ENCODE peak calls at places on chromosomes 6 and 20, in seven cellular contexts. M is A172; Y is stimulated activated CD4-positive, alpha-beta T cell treated with anti-CD3 and anti-CD28 coated beads, Interleukin-15, amount 100 ng/mL, for 24 hours; V is endothelial cell of umbilical vein; R is head of caudate nucleus; B is anterior cingulate cortex; N is NCI-H1694 treated with DMSO at 0.1 percent for 48 hours. S is an unnamed sample.

GRCh38 chr6:87636313-87636712 is 46.4 kb downstream of the ORC3 start:
- DNase-seq in M (no peak), Y (no peak), V (no peak), R (no peak), B (no peak), N (no peak), S (no peak)

GRCh38 chr20:16054917-16055316 is 518.3 kb downstream of the KIF16B start:
- DNase-seq in M (no peak), Y (no peak), V (no peak), R (no peak), B (no peak), N (no peak), S (no peak)

GRCh38 chr20:873875-874607 is 40.5 kb downstream of the FAM110A start:
- DNase-seq in M (no peak), Y (no peak), V (no peak), R (no peak), B (no peak), N (no peak), S (no peak)

GRCh38 chr6:7997311-7997710 is 66.9 kb downstream of the BLOC1S5 start:
- DNase-seq in M (no peak), Y (no peak), V (no peak), R (no peak), B (no peak), N (no peak), S (no peak)

GRCh38 chr6:45681860-45682488 is 304.2 kb upstream of the SUPT3H start:
- DNase-seq in M (peak; percentile 37), Y (peak; percentile 58), V (no peak), R (no peak), B (no peak), N (no peak), S (no peak)

GRCh38 chr6:133428299-133428698 is 187.1 kb downstream of the EYA4 start:
- DNase-seq in M (no peak), Y (no peak), V (no peak), R (no peak), B (no peak), N (no peak), S (no peak)

GRCh38 chr6:113858067-113858604 is 991 bp downstream of the MARCKS start:
- DNase-seq in M (peak; percentile 38), Y (peak; percentile 11), V (peak; percentile 58), R (peak; percentile 62), B (peak; percentile 49), N (peak; percentile 18), S (peak; percentile 36)

GRCh38 chr6:17600527-17601388 is 656 bp downstream of the FAM8A1 start:
- DNase-seq in M (peak; percentile 5), Y (peak; percentile 58), V (peak; percentile 44), R (peak; percentile 46), B (peak; percentile 53), N (no peak), S (peak; percentile 27)

GRCh38 chr6:157982297-157982579 is 575 bp downstream of the SYNJ2 start:
- DNase-seq in M (no peak), Y (peak; percentile 53), V (peak; percentile 39), R (no peak), B (no peak), N (no peak), S (peak; percentile 34)

GRCh38 chr6:77678048-77678447 is 25.2 kb downstream of the MEI4 start:
- DNase-seq in M (no peak), Y (no peak), V (no peak), R (no peak), B (no peak), N (no peak), S (no peak)

GRCh38 chr20:60974022-60974421 is 278.0 kb upstream of the CDH4 start:
- DNase-seq in M (no peak), Y (no peak), V (no peak), R (no peak), B (no peak), N (no peak), S (no peak)

GRCh38 chr6:82040405-82041221 is 206.9 kb downstream of the IBTK start:
- DNase-seq in M (peak; percentile 33), Y (peak; percentile 5), V (peak; percentile 72), R (peak; percentile 9), B (peak; percentile 34), N (peak; percentile 32), S (peak; percentile 21)

GRCh38 chr6:135876048-135876447 is 24.5 kb downstream of the PDE7B start:
- DNase-seq in M (no peak), Y (no peak), V (no peak), R (no peak), B (no peak), N (no peak), S (no peak)

GRCh38 chr6:129740013-129740412 is 30.0 kb upstream of the ARHGAP18 start:
- DNase-seq in M (no peak), Y (no peak), V (no peak), R (no peak), B (no peak), N (no peak), S (no peak)

GRCh38 chr20:63534831-63535651 is 2.1 kb downstream of the PTK6 start:
- DNase-seq in M (no peak), Y (no peak), V (no peak), R (no peak), B (no peak), N (no peak), S (peak; percentile 91)

GRCh38 chr20:33789109-33789857 is 21.9 kb upstream of the CHMP4B start:
- DNase-seq in M (peak; percentile 99), Y (no peak), V (peak; percentile 99), R (no peak), B (no peak), N (no peak), S (peak; percentile 98)

GRCh38 chr6:144266091-144266649 is 19.0 kb upstream of the UTRN start:
- DNase-seq in M (peak; percentile 72), Y (no peak), V (peak; percentile 9), R (no peak), B (no peak), N (no peak), S (no peak)

GRCh38 chr6:102798631-102799030 is 1405.1 kb downstream of the GRIK2 start:
- DNase-seq in M (no peak), Y (no peak), V (no peak), R (no peak), B (no peak), N (no peak), S (no peak)

GRCh38 chr6:69843189-69843588 is 23.2 kb upstream of the COL19A1 start:
- DNase-seq in M (no peak), Y (no peak), V (no peak), R (no peak), B (no peak), N (no peak), S (no peak)

GRCh38 chr20:39823239-39823638 is 861.1 kb downstream of the DHX35 start:
- DNase-seq in M (peak; percentile 96), Y (no peak), V (peak; percentile 3), R (no peak), B (no peak), N (no peak), S (peak; percentile 96)

S was measured in SW480.